ENCODE peak calls at places on chromosomes 5 and 9, in five cellular contexts. A is NCI-H1092, C is ecto neural progenitor cell, N is fibroblast of the aortic adventitia, F is left colon. G is an unnamed sample.

GRCh38 chr5:128304791-128305190 is 221.2 kb downstream of the SLC12A2 start:
- DNase-seq in C (no peak), A (no peak), N (no peak), F (no peak), G (no peak)

GRCh38 chr5:59358497-59358896 is 535.0 kb downstream of the PDE4D start:
- DNase-seq in N (peak), A (no peak), C (peak), F (no peak), G (no peak)

GRCh38 chr5:141695627-141696180 is 13.7 kb upstream of the ARAP3 start:
- DNase-seq in C (no peak), F (peak), A (no peak), N (no peak), G (no peak)

GRCh38 chr9:115135786-115136185 is 17.8 kb upstream of the TNC start:
- DNase-seq in N (peak), C (no peak), A (no peak), F (no peak), G (no peak)

GRCh38 chr9:89413963-89414638 is 83.8 kb downstream of the SEMA4D start:
- DNase-seq in C (no peak), A (no peak), N (no peak), F (no peak), G (no peak)

GRCh38 chr5:36623832-36624231 is 17.4 kb downstream of the SLC1A3 start:
- DNase-seq in C (no peak), A (no peak), F (no peak), N (no peak), G (no peak)

GRCh38 chr5:171832775-171833174 is 47.2 kb downstream of the SMIM23 start:
- DNase-seq in C (no peak), N (no peak), A (no peak), F (no peak), G (no peak)

GRCh38 chr9:16516887-16517286 is 353.6 kb downstream of the BNC2 start:
- DNase-seq in F (no peak), N (peak), C (no peak), A (no peak), G (no peak)

GRCh38 chr5:158967566-158967965 is 132.2 kb downstream of the EBF1 start:
- DNase-seq in N (peak), A (no peak), F (no peak), C (no peak), G (no peak)

GRCh38 chr9:70111641-70112236 is 68.1 kb downstream of the MAMDC2 start:
- DNase-seq in N (no peak), A (no peak), F (no peak), C (no peak), G (no peak)

GRCh38 chr5:173309731-173310130 is 18.5 kb downstream of the STC2 start:
- DNase-seq in A (no peak), F (no peak), N (no peak), C (no peak), G (no peak)